ENCODE peak calls at places on chromosome 10, in nine cellular contexts. G is cardiac fibroblast; Y is mucosa of descending colon; D is ovary; P is CD8-positive, alpha-beta T cell; A is endodermal cell; Z is stomach; S is left ventricle myocardium inferior; C is pancreas. Q is an unnamed sample.

GRCh38 chr10:71433983-71434744 is 37.4 kb downstream of the CDH23 start:
- DNase-seq in G (no peak), Y (no peak), D (no peak), P (no peak), A (peak), Z (peak), S (no peak), C (no peak), Q (no peak)

GRCh38 chr10:96118604-96119450 is 11.3 kb upstream of the ZNF518A start:
- DNase-seq in G (no peak), Y (peak), D (no peak), P (no peak), A (no peak), Z (no peak), S (no peak), C (no peak), Q (no peak)

GRCh38 chr10:63491558-63492316 is 26.0 kb upstream of the JMJD1C start:
- DNase-seq in G (peak), Y (no peak), D (peak), P (no peak), A (no peak), Z (no peak), S (no peak), C (no peak), Q (no peak)

GRCh38 chr10:75195035-75195763 is 15.4 kb upstream of the VDAC2 start:
- DNase-seq in G (peak), Y (no peak), D (no peak), P (no peak), A (no peak), Z (no peak), S (no peak), C (no peak), Q (no peak)

GRCh38 chr10:121792198-121792597 is 135.6 kb downstream of the ATE1 start:
- DNase-seq in G (peak), Y (no peak), D (no peak), P (no peak), A (no peak), Z (no peak), S (no peak), C (no peak), Q (no peak)

GRCh38 chr10:49237985-49238384 is 49.8 kb upstream of the TMEM273 start:
- DNase-seq in G (no peak), Y (no peak), D (no peak), P (no peak), A (no peak), Z (no peak), S (no peak), C (no peak), Q (no peak)

GRCh38 chr10:5948999-5949759 is 28.2 kb downstream of the IL15RA start:
- DNase-seq in G (peak), Y (peak), D (peak), P (no peak), A (peak), Z (peak), S (peak), C (peak), Q (peak)

GRCh38 chr10:61779950-61780659 is 117.4 kb downstream of the CABCOCO1 start:
- DNase-seq in G (peak), Y (peak), D (no peak), P (peak), A (no peak), Z (no peak), S (no peak), C (no peak), Q (no peak)

GRCh38 chr10:115209133-115209532 is 116.0 kb downstream of the ATRNL1 start:
- DNase-seq in G (no peak), Y (no peak), D (no peak), P (no peak), A (no peak), Z (no peak), S (no peak), C (no peak), Q (peak)

GRCh38 chr10:89805599-89806013 is 104.2 kb downstream of the KIF20B start:
- DNase-seq in G (no peak), Y (no peak), D (no peak), P (no peak), A (no peak), Z (no peak), S (no peak), C (no peak), Q (peak)

GRCh38 chr10:113617086-113617485 is 46.8 kb downstream of the NRAP start:
- DNase-seq in G (no peak), Y (no peak), D (no peak), P (no peak), A (peak), Z (no peak), S (no peak), C (no peak), Q (no peak)

GRCh38 chr10:56633876-56634452 is 272.9 kb upstream of the ZWINT start:
- DNase-seq in G (no peak), Y (no peak), D (no peak), P (no peak), A (no peak), Z (no peak), S (no peak), C (no peak), Q (peak)

GRCh38 chr10:34364253-34365037 is 450.7 kb downstream of the PARD3 start:
- DNase-seq in G (no peak), Y (no peak), D (no peak), P (no peak), A (no peak), Z (no peak), S (no peak), C (no peak), Q (no peak)

GRCh38 chr10:103789141-103789540 is 66.2 kb downstream of the SH3PXD2A start:
- DNase-seq in G (no peak), Y (no peak), D (no peak), P (no peak), A (no peak), Z (no peak), S (peak), C (no peak), Q (no peak)

GRCh38 chr10:129744134-129744895 is 219.8 kb downstream of the EBF3 start:
- DNase-seq in G (no peak), Y (no peak), D (no peak), P (no peak), A (peak), Z (peak), S (no peak), C (peak), Q (no peak)

GRCh38 chr10:128186959-128187787 is 61.0 kb upstream of the MKI67 start:
- DNase-seq in G (no peak), Y (no peak), D (no peak), P (peak), A (no peak), Z (no peak), S (no peak), C (no peak), Q (no peak)

GRCh38 chr10:17951868-17952371 is at the start of gene SLC39A12:
- DNase-seq in G (peak), Y (no peak), D (no peak), P (no peak), A (no peak), Z (no peak), S (no peak), C (no peak), Q (no peak)

GRCh38 chr10:75276029-75276872 is 40.5 kb upstream of the COMTD1 start:
- DNase-seq in G (no peak), Y (peak), D (no peak), P (no peak), A (peak), Z (peak), S (no peak), C (no peak), Q (no peak)

GRCh38 chr10:11330383-11331020 is 280.9 kb downstream of the USP6NL start:
- DNase-seq in G (peak), Y (no peak), D (no peak), P (no peak), A (no peak), Z (no peak), S (no peak), C (no peak), Q (no peak)

GRCh38 chr10:107011992-107012391 is 152.5 kb downstream of the SORCS1 start:
- DNase-seq in G (no peak), Y (no peak), D (no peak), P (no peak), A (no peak), Z (no peak), S (no peak), C (no peak), Q (no peak)

GRCh38 chr10:133460208-133460769 is 6.5 kb downstream of the SCART1 start:
- DNase-seq in G (no peak), Y (no peak), D (no peak), P (no peak), A (no peak), Z (no peak), S (no peak), C (no peak), Q (no peak)

GRCh38 chr10:18043148-18043547 is 91.4 kb downstream of the SLC39A12 start:
- DNase-seq in G (peak), Y (no peak), D (no peak), P (no peak), A (no peak), Z (no peak), S (no peak), C (no peak), Q (no peak)

GRCh38 chr10:66823301-66823700 is 102.5 kb upstream of the LRRTM3 start:
- DNase-seq in G (no peak), Y (no peak), D (no peak), P (no peak), A (no peak), Z (no peak), S (no peak), C (no peak), Q (no peak)

GRCh38 chr10:22042557-22043326 is 39.2 kb upstream of the DNAJC1 start:
- DNase-seq in G (no peak), Y (no peak), D (no peak), P (no peak), A (peak), Z (no peak), S (no peak), C (no peak), Q (no peak)

GRCh38 chr10:22365644-22366565 is 20.6 kb downstream of the SPAG6 start:
- DNase-seq in G (no peak), Y (no peak), D (no peak), P (no peak), A (no peak), Z (no peak), S (no peak), C (no peak), Q (no peak)

GRCh38 chr10:63666836-63667383 is 145.7 kb downstream of the REEP3 start:
- DNase-seq in G (peak), Y (no peak), D (no peak), P (no peak), A (no peak), Z (no peak), S (no peak), C (no peak), Q (peak)

GRCh38 chr10:72133517-72133916 is 45.2 kb upstream of the SPOCK2 start:
- DNase-seq in G (peak), Y (no peak), D (no peak), P (no peak), A (no peak), Z (no peak), S (no peak), C (no peak), Q (peak)

GRCh38 chr10:65570143-65571010 is 1355.5 kb upstream of the LRRTM3 start:
- DNase-seq in G (peak), Y (peak), D (peak), P (no peak), A (peak), Z (peak), S (peak), C (peak), Q (no peak)

GRCh38 chr10:34028936-34029335 is 694.5 kb upstream of the NRP1 start:
- DNase-seq in G (no peak), Y (no peak), D (no peak), P (no peak), A (no peak), Z (no peak), S (no peak), C (no peak), Q (no peak)

GRCh38 chr10:34539533-34540315 is 275.4 kb downstream of the PARD3 start:
- DNase-seq in G (peak), Y (peak), D (peak), P (no peak), A (no peak), Z (no peak), S (no peak), C (no peak), Q (no peak)

GRCh38 chr10:100982916-100983830 is 4.1 kb downstream of the MRPL43 start:
- DNase-seq in G (no peak), Y (no peak), D (peak), P (no peak), A (peak), Z (peak), S (no peak), C (peak), Q (no peak)

GRCh38 chr10:11687357-11687771 is 54.8 kb upstream of the ECHDC3 start:
- DNase-seq in G (no peak), Y (no peak), D (no peak), P (no peak), A (no peak), Z (no peak), S (no peak), C (no peak), Q (no peak)

GRCh38 chr10:52359466-52359865 is 45.4 kb downstream of the DKK1 start:
- DNase-seq in G (no peak), Y (no peak), D (no peak), P (no peak), A (no peak), Z (no peak), S (no peak), C (no peak), Q (no peak)

GRCh38 chr10:1367938-1368697 is 311.9 kb downstream of the WDR37 start:
- DNase-seq in G (no peak), Y (no peak), D (no peak), P (no peak), A (peak), Z (no peak), S (no peak), C (no peak), Q (peak)

GRCh38 chr10:11831520-11831951 is 8.4 kb downstream of the PROSER2 start:
- DNase-seq in G (no peak), Y (no peak), D (no peak), P (no peak), A (no peak), Z (no peak), S (no peak), C (peak), Q (no peak)

GRCh38 chr10:60340973-60341372 is 48.7 kb downstream of the ANK3 start:
- DNase-seq in G (peak), Y (no peak), D (no peak), P (no peak), A (no peak), Z (no peak), S (no peak), C (no peak), Q (no peak)

GRCh38 chr10:36538945-36539586 is 586.3 kb upstream of the ANKRD30A start:
- DNase-seq in G (peak), Y (no peak), D (no peak), P (no peak), A (no peak), Z (peak), S (no peak), C (no peak), Q (no peak)

GRCh38 chr10:7563770-7564169 is 103.0 kb downstream of the ITIH5 start:
- DNase-seq in G (no peak), Y (no peak), D (no peak), P (no peak), A (no peak), Z (no peak), S (no peak), C (no peak), Q (no peak)

GRCh38 chr10:9012312-9012711 is 957.8 kb downstream of the GATA3 start:
- DNase-seq in G (peak), Y (no peak), D (no peak), P (no peak), A (no peak), Z (no peak), S (no peak), C (no peak), Q (no peak)

GRCh38 chr10:102601639-102602038 is 42.6 kb upstream of the TRIM8 start:
- DNase-seq in G (no peak), Y (no peak), D (no peak), P (no peak), A (no peak), Z (no peak), S (no peak), C (no peak), Q (no peak)

GRCh38 chr10:102602272-102603045 is 41.8 kb upstream of the TRIM8 start:
- DNase-seq in G (peak), Y (no peak), D (no peak), P (no peak), A (no peak), Z (no peak), S (peak), C (no peak), Q (no peak)

GRCh38 chr10:102603946-102604345 is 40.3 kb upstream of the TRIM8 start:
- DNase-seq in G (no peak), Y (no peak), D (no peak), P (no peak), A (no peak), Z (no peak), S (peak), C (no peak), Q (no peak)

GRCh38 chr10:102605712-102606111 is 38.6 kb upstream of the TRIM8 start:
- DNase-seq in G (no peak), Y (no peak), D (no peak), P (no peak), A (no peak), Z (no peak), S (no peak), C (no peak), Q (no peak)

DNA sequence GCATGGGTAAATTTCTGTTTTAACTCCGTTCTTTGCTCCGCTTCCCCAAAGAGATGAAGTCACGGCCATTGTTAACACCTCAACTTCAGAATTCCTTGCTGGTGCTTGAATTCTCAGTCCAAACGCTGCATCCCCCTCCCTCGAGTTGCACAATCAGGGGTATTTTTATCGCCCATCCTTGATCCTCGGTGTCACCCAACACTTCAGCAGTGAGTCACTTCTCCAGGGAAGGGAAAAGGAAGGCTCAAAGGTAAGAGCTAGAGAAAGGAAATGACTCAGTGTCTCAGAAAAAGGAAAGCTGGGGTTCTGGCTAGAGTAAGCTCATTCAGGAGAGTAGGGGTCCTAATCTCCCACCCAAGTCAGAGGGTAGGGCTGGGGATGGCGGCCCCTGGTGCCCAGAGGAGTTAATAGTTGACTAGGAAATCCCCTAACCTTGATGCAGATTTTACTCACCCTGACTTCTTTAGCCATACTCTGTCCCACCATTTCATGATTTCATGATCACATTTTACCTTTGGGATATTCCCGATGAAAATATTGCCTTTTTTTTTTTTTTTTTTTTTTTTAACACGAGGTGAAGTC is 39.8 kb upstream of the TRIM8 start:
- DNase-seq in G (peak), Y (no peak), D (no peak), P (no peak), A (no peak), Z (no peak), S (no peak), C (no peak), Q (no peak)
- TF ChIP-seq CTCF in G (no peak), Y (no peak), D (no peak), P (no peak), A (no peak), Z (no peak), S (no peak), C (no peak), Q (no peak)

GRCh38 chr10:32347363-32347735 is 391 bp upstream of the EPC1 start:
- DNase-seq in G (no peak), Y (no peak), D (no peak), P (no peak), A (no peak), Z (no peak), S (no peak), C (no peak), Q (no peak)
- TF ChIP-seq CTCF in G (no peak), Y (no peak), D (no peak), P (no peak), A (no peak), Z (no peak), S (no peak), C (no peak), Q (no peak)

GRCh38 chr10:118783776-118784542 is 29.2 kb upstream of the CACUL1 start:
- DNase-seq in G (no peak), Y (no peak), D (no peak), P (no peak), A (no peak), Z (no peak), S (no peak), C (no peak), Q (no peak)
- TF ChIP-seq CTCF in G (no peak), Y (no peak), D (no peak), P (no peak), A (no peak), Z (no peak), S (no peak), C (no peak), Q (no peak)

DNA sequence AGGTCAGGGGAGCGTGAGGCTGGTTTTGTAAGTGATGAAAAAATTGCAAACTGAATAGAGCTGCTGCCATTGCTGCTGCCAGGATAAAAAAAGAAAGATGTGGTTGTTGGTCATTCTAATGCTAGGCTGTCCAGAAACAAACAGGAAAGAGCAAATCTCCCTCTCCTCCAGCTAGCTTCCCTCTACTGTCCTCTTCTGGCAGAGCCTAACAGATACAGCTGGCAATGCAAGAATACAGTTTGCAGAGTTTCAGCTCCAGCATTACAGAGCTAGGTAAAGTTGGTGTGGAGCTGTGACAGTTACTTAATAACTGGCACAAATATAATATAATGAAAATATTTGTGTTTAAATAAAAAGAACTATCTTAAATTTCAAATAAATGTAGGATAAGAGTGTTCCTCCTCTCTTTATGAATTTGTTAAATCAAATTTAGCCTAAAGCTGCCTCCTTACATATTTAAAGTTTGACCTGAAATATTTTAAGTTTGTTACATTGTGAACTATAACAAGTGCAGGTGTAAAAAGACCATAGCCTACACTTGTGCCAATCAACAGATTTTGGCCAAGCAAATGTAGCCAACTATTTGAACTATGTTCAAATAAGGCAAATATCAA is 407.7 kb downstream of the SH2D4B start:
- DNase-seq in G (no peak), Y (peak), D (no peak), P (no peak), A (peak), Z (no peak), S (no peak), C (no peak), Q (peak)
- TF ChIP-seq CTCF in G (no peak), Y (no peak), D (no peak), P (no peak), A (peak), Z (no peak), S (peak), C (no peak), Q (peak)

DNA sequence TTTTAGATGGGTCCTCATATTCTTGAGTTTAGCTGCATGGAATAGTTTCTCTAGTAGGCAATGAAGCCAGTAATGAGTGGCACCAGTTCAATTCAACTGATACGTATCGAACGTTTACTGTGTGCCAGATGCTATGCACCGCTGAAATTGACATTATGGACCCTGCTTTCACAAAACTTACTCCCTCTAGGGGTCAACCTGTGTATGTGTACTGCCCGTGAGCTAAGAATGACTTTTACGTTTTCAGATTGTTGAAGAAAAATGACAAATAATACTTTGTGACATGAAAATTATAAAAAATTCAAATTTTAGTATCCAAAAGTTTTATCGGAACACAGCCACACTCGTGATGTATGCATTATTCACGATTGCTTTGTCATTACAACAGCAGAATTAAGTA is 95.5 kb downstream of the ZMYND11 start:
- DNase-seq in G (peak), Y (no peak), D (no peak), P (no peak), A (no peak), Z (no peak), S (no peak), C (no peak), Q (no peak)
- TF ChIP-seq CTCF in G (peak), Y (no peak), D (no peak), P (peak), A (peak), Z (no peak), S (peak), C (no peak), Q (no peak)

GRCh38 chr10:73263948-73264347 is 11.5 kb upstream of the MRPS16 start:
- DNase-seq in G (peak), Y (peak), D (no peak), P (no peak), A (no peak), Z (no peak), S (no peak), C (no peak), Q (no peak)
- TF ChIP-seq CTCF in G (peak), Y (no peak), D (no peak), P (peak), A (peak), Z (peak), S (peak), C (no peak), Q (peak)